ENCODE peak calls at places on chromosomes 12 and 14, in six cellular contexts. R is body of pancreas, J is stomach, K is transverse colon, S is K562, D is spleen. G is an unnamed sample.

GRCh38 chr14:77022219-77022852 is 6.2 kb downstream of the IRF2BPL start:
- DNase-seq in D (no peak), K (peak), R (peak), J (no peak), S (no peak), G (no peak)

GRCh38 chr14:77804592-77804991 is 4.7 kb downstream of the ADCK1 start:
- DNase-seq in J (no peak), R (no peak), D (no peak), K (peak), S (peak), G (peak)

GRCh38 chr14:67487937-67488893 is at the start of gene TMEM229B:
- DNase-seq in S (no peak), D (peak), R (peak), J (peak), K (peak), G (peak)

GRCh38 chr14:64266206-64266605 is 28.0 kb downstream of the ESR2 start:
- DNase-seq in K (no peak), J (no peak), D (no peak), R (no peak), S (no peak), G (peak)

GRCh38 chr12:48311313-48311712 is 39.4 kb downstream of the ZNF641 start:
- DNase-seq in R (no peak), J (no peak), K (no peak), D (no peak), S (no peak), G (no peak)

GRCh38 chr14:36019126-36019525 is 157.4 kb downstream of the PTCSC3 start:
- DNase-seq in S (no peak), K (no peak), J (no peak), D (no peak), R (no peak), G (no peak)

GRCh38 chr12:47990351-47991105 is 13.7 kb downstream of the COL2A1 start:
- DNase-seq in J (no peak), D (peak), R (no peak), S (no peak), K (no peak), G (no peak)

GRCh38 chr14:34920339-34920738 is 45.2 kb upstream of the BAZ1A start:
- DNase-seq in S (no peak), K (no peak), R (no peak), J (no peak), D (no peak), G (no peak)

GRCh38 chr12:93376436-93377251 is 1.1 kb upstream of the NUDT4 start:
- DNase-seq in K (peak), R (no peak), J (no peak), D (no peak), S (no peak), G (no peak)

GRCh38 chr12:124399622-124400021 is 104.7 kb downstream of the RFLNA start:
- DNase-seq in D (no peak), J (no peak), K (peak), R (no peak), S (peak), G (no peak)

GRCh38 chr12:96193725-96194571 is at the start of gene ELK3:
- DNase-seq in J (peak), K (peak), R (peak), S (peak), D (peak), G (peak)

GRCh38 chr12:122129131-122129530 is 44.9 kb downstream of the IL31 start:
- DNase-seq in D (no peak), J (no peak), K (no peak), R (no peak), S (no peak), G (no peak)

GRCh38 chr14:91284146-91284790 is 39.8 kb upstream of the GPR68 start:
- DNase-seq in S (no peak), R (no peak), J (no peak), D (no peak), K (no peak), G (peak)

GRCh38 chr14:60904381-60904780 is 76.5 kb downstream of the TRMT5 start:
- DNase-seq in J (no peak), R (no peak), D (no peak), S (no peak), K (no peak), G (no peak)

GRCh38 chr12:111437816-111438454 is 32.2 kb downstream of the SH2B3 start:
- DNase-seq in K (peak), D (peak), J (no peak), S (no peak), R (no peak), G (peak)

GRCh38 chr14:89320381-89321000 is 96.5 kb downstream of the FOXN3 start:
- DNase-seq in D (no peak), K (no peak), J (no peak), S (no peak), R (no peak), G (no peak)

GRCh38 chr14:23057757-23058653 is 685 bp upstream of the CDH24 start:
- DNase-seq in R (peak), K (peak), D (peak), S (peak), J (peak), G (peak)

GRCh38 chr14:60646202-60646886 is 2.9 kb downstream of the SIX1 start:
- DNase-seq in D (no peak), R (no peak), J (no peak), K (no peak), S (no peak), G (no peak)

GRCh38 chr12:50398931-50399330 is 1.8 kb upstream of the LARP4 start:
- DNase-seq in D (no peak), R (no peak), K (no peak), S (no peak), J (no peak), G (no peak)

GRCh38 chr12:50400104-50400637 is 514 bp upstream of the LARP4 start:
- DNase-seq in R (no peak), J (no peak), D (no peak), K (no peak), S (no peak), G (no peak)

GRCh38 chr12:50401383-50402155 is 884 bp downstream of the LARP4 start:
- DNase-seq in J (no peak), D (no peak), S (no peak), K (peak), R (peak), G (no peak)

GRCh38 chr12:50402270-50403000 is 1.8 kb downstream of the LARP4 start:
- DNase-seq in R (no peak), K (no peak), D (no peak), S (no peak), J (no peak), G (no peak)

DNA sequence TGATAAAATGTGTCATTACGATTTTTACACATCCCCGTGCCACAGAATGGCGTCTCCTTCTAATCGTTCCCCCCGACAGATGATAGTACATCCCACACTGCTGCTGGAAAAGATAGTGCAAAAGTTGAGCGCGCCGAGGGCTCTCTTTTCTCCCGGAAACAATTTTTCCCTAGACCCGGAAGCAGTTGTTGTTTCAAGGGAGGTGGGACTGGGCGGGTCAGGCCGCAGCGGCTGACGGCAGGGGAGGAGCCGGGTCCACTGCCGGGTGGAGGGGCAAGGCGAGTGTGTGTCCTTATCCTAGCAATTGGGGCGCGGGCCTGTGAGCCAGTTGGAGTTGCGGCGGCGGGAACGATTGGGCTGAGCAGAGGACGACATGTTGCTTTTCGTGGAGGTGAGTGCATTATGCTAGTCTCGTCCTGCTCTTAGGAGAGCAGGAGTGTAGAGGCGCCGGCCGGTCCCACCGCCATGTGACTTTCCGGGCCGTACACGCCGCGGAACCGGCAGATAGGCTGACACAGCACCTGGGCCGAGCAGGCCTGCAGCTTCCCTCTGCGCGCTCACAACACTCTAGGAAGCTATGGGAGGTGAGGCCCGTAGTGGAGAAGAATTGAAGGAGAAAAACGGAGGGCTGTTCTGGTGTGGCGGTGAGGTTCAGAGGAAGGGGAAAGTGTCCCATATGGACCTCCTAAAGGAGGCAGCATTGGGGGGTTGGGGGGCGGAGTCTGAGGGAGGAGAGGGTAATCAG is at the start of gene LARP4:
- DNase-seq in R (peak), J (peak), D (peak), S (peak), K (peak), G (peak)
- TF ChIP-seq POLR2A in R (peak), J (no peak), D (peak), S (peak), K (peak), G (peak)

GRCh38 chr14:103056322-103057027 is 874 bp downstream of the CDC42BPB start:
- DNase-seq in D (peak), R (peak), K (peak), J (peak), S (peak), G (peak)

GRCh38 chr14:103058209-103059055 is 1.1 kb upstream of the CDC42BPB start:
- DNase-seq in J (no peak), S (no peak), R (no peak), K (no peak), D (peak), G (no peak)

GRCh38 chr14:103055693-103056092 is 1.7 kb downstream of the CDC42BPB start:
- DNase-seq in S (no peak), D (no peak), K (no peak), R (no peak), J (no peak), G (no peak)

GRCh38 chr14:103057028-103057371 is 349 bp downstream of the CDC42BPB start:
- DNase-seq in S (no peak), D (peak), J (no peak), R (peak), K (no peak), G (peak)

DNA sequence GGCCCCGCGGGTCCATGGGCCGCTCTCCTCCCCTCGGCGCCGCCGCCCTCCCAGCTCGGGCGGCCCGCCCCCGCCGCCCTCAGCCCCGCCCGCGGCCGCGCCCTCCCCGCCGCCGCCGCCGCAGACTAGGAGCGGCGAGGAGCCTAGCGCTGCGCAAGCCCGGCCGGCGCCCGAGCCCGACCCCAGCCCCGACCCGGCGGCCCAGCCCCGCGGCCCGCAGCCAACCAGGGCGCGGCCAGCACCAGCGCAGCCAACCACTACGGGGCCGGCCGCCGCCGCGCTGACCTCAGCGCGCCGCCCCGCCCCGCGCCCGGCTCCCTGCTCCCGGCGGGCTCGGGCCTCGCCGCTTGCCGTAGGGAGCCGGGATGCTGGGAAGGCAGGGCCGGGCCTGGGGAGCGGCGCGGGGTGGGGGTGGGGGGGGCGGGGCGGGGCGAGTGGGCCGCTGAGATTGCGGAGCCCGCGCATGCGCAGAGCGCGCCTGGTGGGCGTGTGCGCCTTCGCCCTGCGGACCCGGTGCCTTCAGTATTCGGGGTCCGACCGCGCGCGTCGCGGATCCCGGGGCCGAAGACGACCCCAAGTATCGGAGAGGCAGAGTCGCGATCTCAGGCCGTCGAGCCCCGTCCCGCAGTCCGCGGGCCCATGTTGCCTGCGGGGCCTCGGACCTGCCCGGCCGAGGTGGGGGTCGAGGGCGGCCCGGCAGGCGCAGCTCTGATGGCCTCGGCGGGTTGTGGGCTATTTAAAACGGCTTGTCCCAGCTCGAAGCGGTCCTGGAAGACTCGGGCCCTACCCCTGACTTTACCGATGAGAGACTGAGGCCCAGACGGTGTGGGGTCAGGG is at the start of gene CDC42BPB:
- DNase-seq in J (peak), D (peak), R (peak), S (peak), K (peak), G (peak)
- TF ChIP-seq POLR2A in J (no peak), D (no peak), R (no peak), S (no peak), K (peak), G (peak)

GRCh38 chr12:76037130-76038105 is 5.8 kb upstream of the PHLDA1 start:
- DNase-seq in S (peak), J (no peak), D (no peak), R (peak), K (no peak), G (no peak)
- TF ChIP-seq POLR2A in S (no peak), J (no peak), D (no peak), R (no peak), K (no peak), G (no peak)

GRCh38 chr14:94174622-94175402 is 690 bp downstream of the PPP4R4 start:
- DNase-seq in J (no peak), R (peak), K (no peak), S (no peak), D (no peak), G (no peak)

GRCh38 chr14:94175403-94176146 is 1.5 kb downstream of the PPP4R4 start:
- DNase-seq in J (no peak), R (no peak), D (no peak), S (no peak), K (no peak), G (no peak)

GRCh38 chr14:94173885-94174621 is at the start of gene PPP4R4:
- DNase-seq in J (peak), D (peak), S (peak), K (peak), R (peak), G (peak)

GRCh38 chr14:94172545-94172944 is 1.6 kb upstream of the PPP4R4 start:
- DNase-seq in J (no peak), R (no peak), D (no peak), K (no peak), S (no peak), G (no peak)

DNA sequence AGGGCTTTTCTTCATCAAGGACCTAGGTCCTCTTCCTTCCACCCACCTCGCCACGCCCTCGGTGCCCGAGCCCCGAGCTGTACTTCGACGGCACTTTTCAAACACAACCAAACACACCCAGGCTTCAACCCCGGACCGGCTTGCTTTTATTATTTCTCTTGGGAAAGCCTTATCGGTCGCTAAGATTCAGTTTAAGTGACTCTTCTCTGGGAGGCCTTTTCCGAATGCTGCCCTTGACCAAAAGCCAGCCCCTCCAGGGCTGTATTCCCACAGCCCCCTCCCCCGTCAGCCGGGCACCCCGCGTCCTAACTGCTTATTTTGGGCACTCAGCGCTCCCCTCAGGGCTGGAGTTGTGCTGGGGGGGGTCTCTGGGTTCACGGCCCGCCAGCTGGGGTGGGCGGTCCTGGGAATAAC is 644 bp upstream of the PPP4R4 start:
- DNase-seq in S (no peak), D (peak), J (no peak), K (peak), R (peak), G (no peak)
- TF ChIP-seq POLR2A in S (no peak), D (no peak), J (no peak), K (no peak), R (no peak), G (no peak)

GRCh38 chr12:110079477-110080400 is 31.4 kb upstream of the C12orf76 start:
- DNase-seq in K (peak), R (peak), D (peak), J (peak), S (peak), G (no peak)
- TF ChIP-seq POLR2A in K (peak), R (no peak), D (peak), J (no peak), S (peak), G (no peak)

GRCh38 chr14:70257526-70257925 is 68.8 kb upstream of the SLC8A3 start:
- DNase-seq in K (peak), D (no peak), S (peak), R (peak), J (no peak), G (peak)

GRCh38 chr14:70259420-70259819 is 70.7 kb upstream of the SLC8A3 start:
- DNase-seq in K (no peak), D (no peak), R (no peak), J (no peak), S (no peak), G (no peak)

GRCh38 chr14:70254476-70254961 is 65.8 kb upstream of the SLC8A3 start:
- DNase-seq in K (peak), J (peak), R (peak), S (peak), D (peak), G (no peak)
- TF ChIP-seq POLR2A in K (no peak), J (no peak), R (peak), S (no peak), D (no peak), G (no peak)

DNA sequence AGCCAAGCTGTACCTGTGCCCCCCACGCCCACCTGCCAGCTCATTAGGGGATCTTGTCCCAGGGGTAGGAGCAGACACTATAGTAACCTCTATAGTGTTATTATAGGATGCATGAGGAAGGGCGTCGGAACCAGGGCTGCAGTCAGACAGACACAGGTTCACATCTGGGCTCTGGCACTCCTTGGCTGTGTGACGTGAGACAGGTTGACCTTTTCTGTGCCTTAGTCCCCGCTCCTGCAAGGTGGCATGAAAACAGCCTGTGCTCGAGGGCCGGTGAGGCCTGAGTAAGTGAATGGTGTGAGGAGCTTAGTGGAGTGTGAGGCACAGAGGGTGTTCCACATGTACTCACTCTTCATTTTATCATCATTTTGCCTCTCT is 19.0 kb downstream of the ASB2 start:
- DNase-seq in D (no peak), J (no peak), R (no peak), S (no peak), K (no peak), G (no peak)
- TF ChIP-seq POLR2A in D (no peak), J (no peak), R (no peak), S (no peak), K (no peak), G (no peak)

GRCh38 chr12:65823481-65824313 is 586 bp upstream of the HMGA2 start:
- DNase-seq in D (peak), K (peak), J (peak), S (no peak), R (peak), G (peak)
- TF ChIP-seq POLR2A in D (no peak), K (peak), J (no peak), S (no peak), R (no peak), G (no peak)

GRCh38 chr12:11650279-11650696 is 814 bp downstream of the ETV6 start:
- DNase-seq in R (peak), J (no peak), D (no peak), S (peak), K (peak), G (no peak)

GRCh38 chr12:11650697-11651281 is 1.3 kb downstream of the ETV6 start:
- DNase-seq in K (peak), J (no peak), R (no peak), S (no peak), D (no peak), G (no peak)

GRCh38 chr12:11651377-11651776 is 1.9 kb downstream of the ETV6 start:
- DNase-seq in J (no peak), S (no peak), K (no peak), D (no peak), R (no peak), G (no peak)

GRCh38 chr12:11649413-11650278 is at the start of gene ETV6:
- DNase-seq in J (peak), K (peak), R (peak), S (peak), D (peak), G (peak)

DNA sequence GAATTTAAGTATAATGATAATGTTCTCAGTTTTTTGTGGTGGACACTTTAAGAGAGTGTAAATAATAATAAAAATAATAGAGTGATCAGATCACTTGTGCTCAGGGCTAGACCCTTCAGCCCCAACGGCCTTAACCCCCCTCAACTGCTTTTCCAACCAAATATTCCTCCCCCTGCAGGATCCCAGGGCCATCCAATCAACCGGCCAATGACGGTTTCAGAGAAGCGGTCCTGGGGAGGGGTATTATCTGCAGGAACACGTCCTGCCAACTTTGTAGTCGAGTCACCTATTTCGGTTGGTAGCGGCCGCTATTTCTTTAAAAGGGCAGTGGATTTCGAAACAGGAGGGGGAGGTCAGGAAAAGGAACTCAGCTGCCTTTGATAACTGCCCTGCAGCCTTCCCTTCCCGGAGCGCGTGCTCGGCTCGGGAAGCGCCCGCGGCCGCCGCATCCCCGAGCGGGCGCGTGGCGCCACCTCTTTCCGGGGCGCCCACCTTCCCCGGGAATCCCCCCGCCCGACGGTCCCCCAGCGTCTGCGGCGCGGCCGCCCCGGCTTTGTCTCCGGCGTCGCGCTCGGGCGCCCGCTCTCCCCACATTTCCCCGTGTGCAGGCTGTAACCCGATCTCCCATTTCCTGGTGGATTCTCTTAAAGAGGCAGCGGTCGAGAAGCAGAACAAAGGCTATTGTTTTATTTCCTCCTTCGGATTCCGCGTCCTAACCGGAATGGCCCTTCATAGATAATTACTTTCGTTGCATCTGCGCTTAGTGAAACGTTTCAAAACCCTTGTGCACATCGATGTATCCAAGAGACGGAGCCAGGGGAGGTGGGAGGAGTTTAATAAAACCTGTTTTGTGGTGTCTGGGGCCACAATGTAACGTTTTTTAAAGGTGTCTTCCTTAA is 711 bp upstream of the ETV6 start:
- DNase-seq in S (peak), K (peak), D (peak), R (peak), J (peak), G (peak)
- TF ChIP-seq POLR2A in S (peak), K (peak), D (peak), R (peak), J (no peak), G (peak)

G was measured in H54.